ENCODE peak calls at places on chromosomes 6 and 20, in four cellular contexts. One of them, this sample, is unnamed.
A peak's percentile ranks its signal among the peaks of the same experiment; 100 is the strongest.

GRCh38 chr20:19621072-19621471 is 137.0 kb upstream of the RIN2 start:
- DNase-seq in posterior vena cava: no peak
- DNase-seq in T1000: no peak
- DNase-seq in NCI-H1105: no peak
- DNase-seq in this sample: no peak

GRCh38 chr6:131288214-131288613 is 152.9 kb downstream of the AKAP7 start:
- DNase-seq in posterior vena cava: no peak
- DNase-seq in NCI-H1105: no peak
- DNase-seq in T1000: no peak
- DNase-seq in this sample: no peak

GRCh38 chr20:10647471-10647870 is 26.3 kb downstream of the JAG1 start:
- DNase-seq in posterior vena cava: no peak
- DNase-seq in NCI-H1105: no peak
- DNase-seq in T1000: no peak
- DNase-seq in this sample: no peak

GRCh38 chr6:145704153-145704781 is 31.1 kb downstream of the EPM2A start:
- DNase-seq in NCI-H1105: peak; percentile 2
- DNase-seq in T1000: no peak
- DNase-seq in posterior vena cava: no peak
- DNase-seq in this sample: no peak

GRCh38 chr6:25217275-25217674 is 61.9 kb upstream of the CARMIL1 start:
- DNase-seq in T1000: no peak
- DNase-seq in posterior vena cava: no peak
- DNase-seq in NCI-H1105: no peak
- DNase-seq in this sample: no peak

GRCh38 chr20:32823078-32823477 is 3.3 kb downstream of the MAPRE1 start:
- DNase-seq in T1000: peak; percentile 6
- DNase-seq in posterior vena cava: no peak
- DNase-seq in NCI-H1105: no peak
- DNase-seq in this sample: no peak

GRCh38 chr6:13710552-13711383 is 867 bp downstream of the RANBP9 start:
- DNase-seq in T1000: no peak
- DNase-seq in posterior vena cava: peak; percentile 85
- DNase-seq in NCI-H1105: peak; percentile 19
- DNase-seq in this sample: peak; percentile 84

GRCh38 chr20:54929191-54929590 is 453.8 kb downstream of the DOK5 start:
- DNase-seq in posterior vena cava: no peak
- DNase-seq in T1000: no peak
- DNase-seq in NCI-H1105: no peak
- DNase-seq in this sample: no peak

GRCh38 chr6:105600342-105601293 is 197.7 kb upstream of the PREP start:
- DNase-seq in T1000: no peak
- DNase-seq in posterior vena cava: no peak
- DNase-seq in NCI-H1105: no peak
- DNase-seq in this sample: no peak